ENCODE peak calls at places on chromosomes 12 and 14, in nine cellular contexts. R, O, N, M, X, Q, S, P and A are unnamed samples.

GRCh38 chr12:128091101-128091795 is 175.7 kb upstream of the TMEM132C start:
- DNase-seq in Q (no peak), O (no peak), M (no peak), S (no peak), R (no peak), N (peak; percentile 73), P (no peak), X (no peak), A (no peak)

GRCh38 chr14:64707661-64708060 is 3.4 kb downstream of the PLEKHG3 start:
- DNase-seq in R (peak; percentile 0), N (no peak), M (peak; percentile 72), X (no peak), S (no peak), O (no peak), P (no peak), Q (no peak), A (peak; percentile 77)

GRCh38 chr12:124698211-124698997 is 131.0 kb upstream of the NCOR2 start:
- DNase-seq in O (no peak), R (no peak), M (peak; percentile 98), P (no peak), S (no peak), N (no peak), Q (no peak), X (no peak), A (peak; percentile 77)

GRCh38 chr12:26523708-26524150 is 309.3 kb downstream of the ITPR2 start:
- DNase-seq in O (peak; percentile 41), Q (peak; percentile 91), X (no peak), P (peak; percentile 43), R (peak; percentile 80), S (no peak), M (peak; percentile 99), N (no peak), A (peak; percentile 95)

GRCh38 chr14:79253576-79253975 is 957.7 kb downstream of the DIO2 start:
- DNase-seq in S (no peak), O (no peak), N (no peak), X (no peak), P (no peak), Q (no peak), M (no peak), R (no peak), A (no peak)

GRCh38 chr12:12716151-12716844 is 870 bp upstream of the CDKN1B start:
- DNase-seq in P (peak; percentile 93), X (peak; percentile 57), S (no peak), O (peak; percentile 34), M (peak; percentile 58), N (no peak), R (no peak), Q (no peak), A (no peak)

GRCh38 chr12:109192358-109192757 is 76.0 kb downstream of the ACACB start:
- DNase-seq in Q (no peak), O (no peak), M (peak; percentile 52), X (no peak), R (no peak), N (no peak), P (no peak), S (no peak), A (peak; percentile 89)

GRCh38 chr14:55752580-55753365 is 172.8 kb downstream of the KTN1 start:
- DNase-seq in O (no peak), N (peak; percentile 64), P (peak; percentile 93), S (no peak), M (peak; percentile 70), R (no peak), Q (no peak), X (no peak), A (peak; percentile 26)

GRCh38 chr12:129657179-129657578 is 246.6 kb downstream of the TMEM132D start:
- DNase-seq in P (no peak), N (peak; percentile 58), O (no peak), R (no peak), Q (no peak), M (no peak), S (no peak), X (no peak), A (no peak)

GRCh38 chr12:107660861-107661415 is 24.7 kb upstream of the PWP1 start:
- DNase-seq in Q (no peak), P (no peak), O (no peak), N (no peak), S (no peak), M (peak; percentile 44), X (no peak), R (no peak), A (no peak)

GRCh38 chr12:125247477-125247876 is 182.2 kb downstream of the AACS start:
- DNase-seq in Q (no peak), P (no peak), M (no peak), N (no peak), O (no peak), X (no peak), R (no peak), S (peak; percentile 3), A (no peak)

GRCh38 chr14:35402323-35403084 is 2.0 kb downstream of the NFKBIA start:
- DNase-seq in P (peak; percentile 38), N (no peak), S (peak; percentile 43), M (peak; percentile 30), X (no peak), O (peak; percentile 55), R (no peak), Q (peak; percentile 63), A (no peak)

GRCh38 chr14:35401853-35402252 is 2.7 kb downstream of the NFKBIA start:
- DNase-seq in N (no peak), Q (no peak), O (no peak), S (peak; percentile 34), M (peak; percentile 52), R (no peak), X (no peak), P (peak; percentile 71), A (no peak)

GRCh38 chr14:35399083-35399807 is 5.3 kb downstream of the NFKBIA start:
- DNase-seq in O (no peak), P (peak; percentile 36), N (no peak), R (no peak), S (peak; percentile 58), M (no peak), Q (no peak), X (no peak), A (no peak)

GRCh38 chr14:35401422-35401729 is 3.2 kb downstream of the NFKBIA start:
- DNase-seq in Q (no peak), R (no peak), S (no peak), P (no peak), N (no peak), O (no peak), X (no peak), M (no peak), A (no peak)

DNA sequence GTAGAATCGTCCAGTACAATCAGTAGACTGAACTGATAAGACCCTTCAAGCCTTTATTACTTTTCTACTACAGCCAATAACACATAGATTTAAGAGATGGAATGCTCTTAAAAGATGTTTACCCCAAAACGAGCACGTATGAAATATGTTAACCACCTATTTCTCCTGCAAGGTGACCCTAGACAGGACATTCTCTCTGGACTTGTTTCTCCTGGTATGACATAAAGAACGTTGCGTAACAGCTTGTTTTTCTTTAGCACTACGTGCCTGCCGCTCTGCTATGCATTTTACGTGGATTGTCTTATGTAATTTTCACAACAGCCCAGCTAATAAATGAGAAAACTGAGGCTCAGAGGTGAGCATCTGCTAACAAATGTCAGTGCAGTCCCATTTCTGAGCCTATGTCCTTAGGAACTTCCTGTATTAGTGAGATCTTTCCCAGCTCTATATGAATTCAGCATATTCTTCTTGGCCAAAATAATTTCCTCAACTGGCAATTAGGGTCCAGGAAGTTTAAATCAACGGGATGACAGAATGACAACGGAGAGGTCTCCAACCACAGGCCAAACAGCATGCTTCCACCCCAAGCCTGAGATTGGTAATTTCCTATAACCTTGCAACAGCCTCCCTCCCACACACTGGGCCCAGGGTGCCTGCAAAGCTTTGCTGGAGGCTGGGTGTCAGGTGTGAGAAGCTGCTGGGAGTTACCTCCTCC is 3.7 kb downstream of the NFKBIA start:
- DNase-seq in S (peak; percentile 50), N (no peak), Q (no peak), R (no peak), X (no peak), M (peak; percentile 28), O (no peak), P (peak; percentile 76), A (no peak)
- H3K4me3 ChIP-seq in S (peak overlapping the region; percentile 54), N (no peak overlapping the region), Q (peak overlapping the region; percentile 72), R (no peak overlapping the region), X (no peak overlapping the region), M (peak overlapping the region; percentile 98), O (peak overlapping the region; percentile 97), P (peak overlapping the region; percentile 74), A (no peak overlapping the region)

GRCh38 chr14:28012629-28013415 is 753.8 kb upstream of the FOXG1 start:
- DNase-seq in S (no peak), M (no peak), O (no peak), N (peak; percentile 53), Q (no peak), R (no peak), P (no peak), X (no peak), A (no peak)
- TF ChIP-seq CTCF in S (no peak), M (no peak), O (no peak), N (peak; percentile 42), Q (no peak), R (peak; percentile 30), P (no peak), X (no peak), A (no peak)

DNA sequence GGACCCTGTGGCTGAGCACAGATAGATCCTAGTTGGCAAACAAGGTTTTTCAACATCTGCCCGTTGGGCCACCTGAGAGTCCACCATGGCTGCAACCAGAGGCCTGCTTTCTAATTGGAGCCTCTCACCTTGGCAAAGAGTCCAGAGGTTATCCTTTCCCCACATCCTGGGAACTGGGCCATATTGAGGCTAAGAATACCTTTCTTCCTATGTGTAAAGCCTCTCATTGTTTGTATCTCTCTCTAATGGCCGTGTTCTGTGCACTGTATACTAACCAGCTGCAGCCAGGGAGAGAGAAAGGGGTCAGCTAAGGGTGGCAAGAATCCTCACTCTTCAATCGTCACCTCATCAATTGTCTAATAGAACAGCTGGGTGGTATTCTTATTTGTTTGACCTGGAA is 79.1 kb upstream of the ST8SIA1 start:
- DNase-seq in Q (no peak), N (no peak), X (no peak), S (no peak), O (no peak), R (no peak), P (no peak), M (no peak), A (no peak)
- H3K4me3 ChIP-seq in Q (no peak overlapping the region), N (no peak overlapping the region), X (no peak overlapping the region), S (no peak overlapping the region), O (no peak overlapping the region), R (no peak overlapping the region), P (no peak overlapping the region), M (no peak overlapping the region), A (no peak overlapping the region)

DNA sequence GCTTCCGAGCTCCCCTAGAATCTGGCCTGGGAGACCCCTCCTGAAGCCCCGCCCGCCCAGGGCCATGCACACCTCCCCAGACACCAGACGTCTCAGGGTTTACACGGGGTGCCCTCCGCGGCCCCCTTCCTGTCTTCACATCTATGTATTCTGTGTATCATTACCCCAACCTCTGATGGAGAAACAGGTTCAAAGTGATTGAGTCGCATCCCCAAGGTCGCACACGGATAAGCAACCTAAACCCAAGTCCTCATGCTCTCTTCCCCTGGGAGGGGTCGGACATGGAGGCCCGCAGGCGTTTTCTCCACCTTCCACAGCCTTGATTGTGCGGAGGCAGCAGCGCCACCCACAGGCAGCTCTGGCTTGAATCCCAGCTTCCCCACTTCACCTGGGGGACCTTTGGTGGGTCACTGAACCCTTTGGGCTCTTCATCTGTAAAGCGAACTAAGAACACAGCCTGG is 237.3 kb downstream of the BCL11B start:
- DNase-seq in R (no peak), Q (no peak), P (no peak), N (no peak), X (no peak), O (no peak), M (no peak), S (no peak), A (no peak)
- TF ChIP-seq CTCF in R (no peak), Q (no peak), P (no peak), N (peak; percentile 46), X (peak; percentile 20), O (no peak), M (no peak), S (no peak), A (no peak)